ENCODE peak calls at places on chromosomes 13 and 19, in six cellular contexts. One of them, this sample, is unnamed.
A peak's percentile ranks its signal among the peaks of the same experiment; 100 is the strongest.

GRCh38 chr19:10420444-10421239 is at the start of gene PDE4A:
- DNase-seq in A549: peak; percentile 68
- DNase-seq in naive thymus-derived CD4-positive, alpha-beta T cell: peak; percentile 60
- DNase-seq in H9: peak; percentile 57
- DNase-seq in GM23248: peak; percentile 68
- DNase-seq in astrocyte: no peak
- DNase-seq in this sample: no peak

GRCh38 chr19:53945441-53945840 is 17.3 kb upstream of the CACNG8 start:
- DNase-seq in A549: peak; percentile 86
- DNase-seq in naive thymus-derived CD4-positive, alpha-beta T cell: no peak
- DNase-seq in H9: peak; percentile 73
- DNase-seq in GM23248: peak; percentile 31
- DNase-seq in astrocyte: peak; percentile 7
- DNase-seq in this sample: no peak

GRCh38 chr13:95304446-95304845 is 3.2 kb upstream of the ABCC4 start:
- DNase-seq in A549: no peak
- DNase-seq in naive thymus-derived CD4-positive, alpha-beta T cell: no peak
- DNase-seq in H9: no peak
- DNase-seq in GM23248: no peak
- DNase-seq in astrocyte: no peak
- DNase-seq in this sample: no peak

GRCh38 chr13:34349091-34349722 is 531.3 kb downstream of the RFC3 start:
- DNase-seq in A549: peak; percentile 79
- DNase-seq in naive thymus-derived CD4-positive, alpha-beta T cell: no peak
- DNase-seq in H9: no peak
- DNase-seq in GM23248: peak; percentile 95
- DNase-seq in astrocyte: peak; percentile 100
- DNase-seq in this sample: no peak

GRCh38 chr19:5628470-5628869 is 5.6 kb downstream of the SAFB start:
- DNase-seq in A549: no peak
- DNase-seq in naive thymus-derived CD4-positive, alpha-beta T cell: no peak
- DNase-seq in H9: no peak
- DNase-seq in GM23248: peak; percentile 49
- DNase-seq in astrocyte: peak; percentile 59
- DNase-seq in this sample: no peak

GRCh38 chr19:23070353-23070781 is 46.5 kb upstream of the ZNF730 start:
- DNase-seq in A549: peak; percentile 20
- DNase-seq in naive thymus-derived CD4-positive, alpha-beta T cell: no peak
- DNase-seq in H9: peak; percentile 43
- DNase-seq in GM23248: peak; percentile 45
- DNase-seq in astrocyte: no peak
- DNase-seq in this sample: peak; percentile 2

GRCh38 chr19:41416194-41416674 is 10.9 kb downstream of the B3GNT8 start:
- DNase-seq in A549: no peak
- DNase-seq in naive thymus-derived CD4-positive, alpha-beta T cell: no peak
- DNase-seq in H9: no peak
- DNase-seq in GM23248: no peak
- DNase-seq in astrocyte: no peak
- DNase-seq in this sample: no peak

GRCh38 chr13:98570929-98571372 is 6.0 kb downstream of the STK24 start:
- DNase-seq in A549: no peak
- DNase-seq in naive thymus-derived CD4-positive, alpha-beta T cell: peak; percentile 63
- DNase-seq in H9: no peak
- DNase-seq in GM23248: no peak
- DNase-seq in astrocyte: peak; percentile 34
- DNase-seq in this sample: peak; percentile 36

DNA sequence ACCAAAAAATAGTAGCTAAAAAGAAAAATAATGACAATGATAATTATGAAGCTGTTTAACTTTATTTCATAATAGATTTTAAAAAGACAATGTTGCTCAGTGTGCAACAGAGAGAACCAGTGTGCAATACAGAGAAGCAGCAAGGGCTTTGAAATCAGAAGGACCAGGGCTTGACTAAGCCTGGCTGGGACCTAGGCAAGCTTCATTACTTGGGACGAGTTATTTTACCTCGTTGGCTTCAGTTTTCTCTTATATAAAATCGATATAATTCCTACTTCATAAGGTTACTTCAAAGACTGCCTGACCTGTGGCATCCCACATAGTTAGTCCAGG is 56.9 kb downstream of the MBNL2 start:
- DNase-seq in A549: no peak
- DNase-seq in naive thymus-derived CD4-positive, alpha-beta T cell: no peak
- DNase-seq in H9: no peak
- DNase-seq in GM23248: peak; percentile 46
- DNase-seq in astrocyte: no peak
- DNase-seq in this sample: no peak
- H3K4me1 ChIP-seq in A549: peaks cover 81% of the 10 kb centered on the region
- H3K4me1 ChIP-seq in naive thymus-derived CD4-positive, alpha-beta T cell: no peaks in the 10 kb centered on the region
- H3K4me1 ChIP-seq in H9: no peaks in the 10 kb centered on the region
- H3K4me1 ChIP-seq in GM23248: peaks cover 83% of the 10 kb centered on the region
- H3K4me1 ChIP-seq in astrocyte: peaks cover 60% of the 10 kb centered on the region
- H3K4me1 ChIP-seq in this sample: peaks cover 2% of the 10 kb centered on the region

DNA sequence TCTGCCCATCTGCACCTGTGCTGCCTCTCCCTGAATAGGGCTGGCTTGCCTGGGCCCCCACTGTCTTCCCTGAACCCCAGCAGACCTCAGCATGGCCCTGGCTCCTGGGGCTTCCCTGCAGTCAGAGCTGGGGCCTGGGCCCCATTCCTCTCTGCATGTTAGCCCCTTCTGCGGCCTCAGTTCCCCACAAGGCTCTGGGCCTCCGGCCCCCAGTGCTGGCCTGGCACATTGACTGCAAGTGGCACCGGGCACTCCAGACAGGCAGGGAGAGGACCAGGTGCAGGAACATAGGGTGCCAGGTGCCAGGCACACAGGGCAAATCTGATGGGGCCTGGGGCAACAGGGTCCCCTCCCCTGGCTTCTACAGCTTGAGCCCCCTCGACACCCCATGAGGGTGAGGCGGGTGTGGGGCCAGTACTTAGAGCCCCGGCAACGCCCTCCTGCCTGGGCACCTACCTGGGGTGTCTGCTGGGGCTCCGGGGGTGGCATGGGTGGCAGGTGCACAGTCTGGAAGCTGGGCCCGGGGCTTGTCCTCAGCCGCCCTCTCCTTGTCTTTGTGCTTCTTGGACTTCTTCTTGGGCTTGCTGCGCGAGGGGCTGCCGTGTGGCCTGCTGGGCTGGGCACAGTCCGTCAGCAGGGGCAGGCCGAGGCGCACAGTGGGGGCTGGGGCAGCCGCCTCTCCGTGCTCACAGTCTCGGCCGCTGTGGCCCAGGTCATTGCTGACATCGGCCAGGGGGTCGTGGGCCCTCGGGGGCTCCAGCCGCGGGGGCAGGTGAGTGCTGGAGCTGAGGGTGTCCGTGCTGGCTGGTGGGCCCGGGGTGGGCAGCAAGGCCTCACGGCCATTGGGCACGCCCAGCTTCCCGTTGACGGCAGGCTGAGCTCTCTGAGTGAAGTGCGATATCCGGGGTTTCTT is 12.3 kb upstream of the ISYNA1 start:
- DNase-seq in A549: no peak
- DNase-seq in naive thymus-derived CD4-positive, alpha-beta T cell: no peak
- DNase-seq in H9: no peak
- DNase-seq in GM23248: no peak
- DNase-seq in astrocyte: no peak
- DNase-seq in this sample: no peak
- H3K4me1 ChIP-seq in A549: peaks cover 11% of the 10 kb centered on the region
- H3K4me1 ChIP-seq in naive thymus-derived CD4-positive, alpha-beta T cell: no peaks in the 10 kb centered on the region
- H3K4me1 ChIP-seq in H9: no peaks in the 10 kb centered on the region
- H3K4me1 ChIP-seq in GM23248: peaks cover 22% of the 10 kb centered on the region
- H3K4me1 ChIP-seq in astrocyte: peaks cover 14% of the 10 kb centered on the region
- H3K4me1 ChIP-seq in this sample: no peaks in the 10 kb centered on the region

DNA sequence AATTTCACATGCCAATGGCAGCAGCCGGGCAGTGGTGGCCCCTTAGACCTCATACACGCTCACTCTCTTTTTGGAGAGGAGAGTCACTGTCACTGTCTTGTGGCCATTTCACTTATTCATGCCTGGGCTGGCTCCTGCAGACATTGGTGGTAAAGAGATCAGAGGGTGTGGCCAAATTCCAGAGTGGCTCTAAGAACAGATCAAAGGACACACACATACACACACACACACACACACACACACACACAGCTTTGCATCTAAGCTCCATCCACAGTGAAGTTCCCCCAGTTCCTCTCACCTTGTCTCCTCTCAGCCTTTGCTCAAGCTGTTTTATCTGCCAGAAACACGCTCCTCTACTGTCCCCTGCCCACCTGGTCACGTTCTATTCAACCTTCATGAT is 46.5 kb upstream of the KPNA3 start:
- DNase-seq in A549: peak; percentile 22
- DNase-seq in naive thymus-derived CD4-positive, alpha-beta T cell: no peak
- DNase-seq in H9: no peak
- DNase-seq in GM23248: no peak
- DNase-seq in astrocyte: no peak
- DNase-seq in this sample: no peak
- H3K4me1 ChIP-seq in A549: peaks cover 8% of the 10 kb centered on the region
- H3K4me1 ChIP-seq in naive thymus-derived CD4-positive, alpha-beta T cell: no peaks in the 10 kb centered on the region
- H3K4me1 ChIP-seq in H9: no peaks in the 10 kb centered on the region
- H3K4me1 ChIP-seq in GM23248: peaks cover 8% of the 10 kb centered on the region
- H3K4me1 ChIP-seq in astrocyte: peaks cover 4% of the 10 kb centered on the region
- H3K4me1 ChIP-seq in this sample: no peaks in the 10 kb centered on the region

DNA sequence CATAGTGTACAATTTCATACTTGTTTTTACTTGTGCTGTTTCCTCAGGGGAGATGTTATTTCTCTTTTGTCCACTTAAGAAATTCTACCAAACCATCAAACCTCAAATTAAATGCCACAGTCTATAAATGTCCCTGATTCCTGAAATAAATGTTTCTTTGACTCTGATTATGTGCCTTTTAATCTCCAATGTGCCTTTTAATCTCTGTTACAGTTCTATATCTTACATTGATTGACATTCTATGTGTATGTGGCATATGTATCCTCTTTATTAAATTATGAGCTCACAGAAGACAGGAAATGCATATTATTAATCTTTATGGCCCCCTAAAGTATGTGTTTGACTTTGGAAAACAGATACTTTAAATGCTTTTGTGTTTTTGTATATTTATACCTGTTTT is 404.1 kb downstream of the LIG4 start:
- DNase-seq in A549: no peak
- DNase-seq in naive thymus-derived CD4-positive, alpha-beta T cell: no peak
- DNase-seq in H9: no peak
- DNase-seq in GM23248: no peak
- DNase-seq in astrocyte: no peak
- DNase-seq in this sample: no peak
- H3K4me1 ChIP-seq in A549: no peaks in the 10 kb centered on the region
- H3K4me1 ChIP-seq in naive thymus-derived CD4-positive, alpha-beta T cell: no peaks in the 10 kb centered on the region
- H3K4me1 ChIP-seq in H9: no peaks in the 10 kb centered on the region
- H3K4me1 ChIP-seq in GM23248: peaks cover 15% of the 10 kb centered on the region
- H3K4me1 ChIP-seq in astrocyte: no peaks in the 10 kb centered on the region
- H3K4me1 ChIP-seq in this sample: no peaks in the 10 kb centered on the region

GRCh38 chr19:31340059-31341025 is 8.9 kb downstream of the TSHZ3 start:
- DNase-seq in A549: no peak
- DNase-seq in naive thymus-derived CD4-positive, alpha-beta T cell: peak; percentile 47
- DNase-seq in H9: peak; percentile 27
- DNase-seq in GM23248: peak; percentile 68
- DNase-seq in astrocyte: peak; percentile 89
- DNase-seq in this sample: peak; percentile 68
- H3K4me1 ChIP-seq in A549: no peaks in the 10 kb centered on the region
- H3K4me1 ChIP-seq in naive thymus-derived CD4-positive, alpha-beta T cell: peaks cover 24% of the 10 kb centered on the region
- H3K4me1 ChIP-seq in H9: peaks cover 2% of the 10 kb centered on the region
- H3K4me1 ChIP-seq in GM23248: peaks cover 36% of the 10 kb centered on the region
- H3K4me1 ChIP-seq in astrocyte: peaks cover 12% of the 10 kb centered on the region
- H3K4me1 ChIP-seq in this sample: peaks cover 23% of the 10 kb centered on the region

DNA sequence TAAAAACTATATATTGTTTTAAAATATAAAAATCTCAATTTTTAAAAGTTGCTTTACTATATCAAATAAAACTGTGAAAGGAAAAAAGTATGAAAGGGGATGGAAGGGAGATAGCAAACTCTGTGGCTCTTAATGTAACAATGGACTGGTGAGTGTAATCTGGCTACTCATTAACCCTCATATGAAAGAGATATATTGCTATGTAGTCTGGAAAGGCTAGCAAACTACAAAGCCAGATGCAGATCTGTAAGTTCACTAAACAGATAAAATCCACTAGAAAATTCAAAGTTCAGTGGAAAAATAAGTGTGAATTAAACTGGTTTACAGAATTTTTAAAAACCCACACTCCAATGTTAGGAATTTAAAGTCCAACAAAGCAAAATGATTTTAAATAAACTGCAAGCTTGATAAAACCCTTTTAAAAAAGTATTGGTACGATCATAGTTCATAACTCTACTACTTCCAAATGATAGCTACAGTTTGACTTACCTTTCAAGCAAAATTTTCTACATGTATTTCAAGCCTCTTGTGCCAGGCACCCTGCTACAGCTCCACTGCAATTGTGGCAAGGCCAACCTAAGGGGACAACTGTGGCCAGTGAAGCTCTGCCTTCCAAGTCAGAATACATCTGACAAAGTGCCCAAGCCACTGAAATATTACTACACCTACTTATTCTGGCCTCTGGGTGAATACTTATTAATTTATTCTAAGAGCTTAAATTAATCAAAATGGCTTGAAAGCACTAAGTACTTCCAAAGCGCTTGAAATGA is 647 bp upstream of the ELF1 start:
- DNase-seq in A549: no peak
- DNase-seq in naive thymus-derived CD4-positive, alpha-beta T cell: no peak
- DNase-seq in H9: no peak
- DNase-seq in GM23248: no peak
- DNase-seq in astrocyte: no peak
- DNase-seq in this sample: no peak
- H3K4me1 ChIP-seq in A549: peaks cover 25% of the 10 kb centered on the region
- H3K4me1 ChIP-seq in naive thymus-derived CD4-positive, alpha-beta T cell: peaks cover 15% of the 10 kb centered on the region
- H3K4me1 ChIP-seq in H9: peaks cover 2% of the 10 kb centered on the region
- H3K4me1 ChIP-seq in GM23248: peaks cover 9% of the 10 kb centered on the region
- H3K4me1 ChIP-seq in astrocyte: peaks cover 5% of the 10 kb centered on the region
- H3K4me1 ChIP-seq in this sample: peaks cover 29% of the 10 kb centered on the region